ENCODE peak calls at places on chromosomes 5 and 9, in seven cellular contexts. H is heart left ventricle, Y is cardiac muscle cell, K is PC-9, O is prostate gland, C is fibroblast of lung, F is astrocyte. S is an unnamed sample.

GRCh38 chr5:177071671-177072385 is 14.9 kb upstream of the FGFR4 start:
- DNase-seq in H (peak; percentile 61), Y (peak; percentile 87), K (peak; percentile 75), O (peak; percentile 81), C (peak; percentile 90), F (peak; percentile 52), S (peak; percentile 71)

GRCh38 chr5:176796411-176796810 is 13.9 kb upstream of the UNC5A start:
- DNase-seq in H (no peak), Y (peak; percentile 6), K (no peak), O (no peak), C (no peak), F (no peak), S (peak; percentile 68)

GRCh38 chr9:136645903-136646754 is 16.6 kb upstream of the EGFL7 start:
- DNase-seq in H (peak; percentile 88), Y (peak; percentile 76), K (no peak), O (no peak), C (no peak), F (no peak), S (no peak)

GRCh38 chr9:3647652-3648051 is 121.9 kb upstream of the RFX3 start:
- DNase-seq in H (no peak), Y (no peak), K (no peak), O (no peak), C (no peak), F (no peak), S (no peak)

GRCh38 chr5:156361451-156362109 is 34.6 kb downstream of the SGCD start:
- DNase-seq in H (no peak), Y (no peak), K (no peak), O (no peak), C (peak; percentile 66), F (peak; percentile 18), S (no peak)

GRCh38 chr9:132919609-132920268 is 24.7 kb downstream of the TSC1 start:
- DNase-seq in H (no peak), Y (no peak), K (no peak), O (no peak), C (no peak), F (no peak), S (no peak)

GRCh38 chr9:107375651-107376369 is 92.7 kb downstream of the RAD23B start:
- DNase-seq in H (no peak), Y (peak; percentile 84), K (no peak), O (no peak), C (no peak), F (no peak), S (no peak)

GRCh38 chr5:76999451-76999850 is 30.8 kb upstream of the AGGF1 start:
- DNase-seq in H (no peak), Y (peak; percentile 77), K (peak; percentile 70), O (no peak), C (peak; percentile 49), F (peak; percentile 86), S (peak; percentile 68)

GRCh38 chr9:68515304-68516017 is 25.2 kb downstream of the TMEM252 start:
- DNase-seq in H (no peak), Y (peak; percentile 94), K (peak; percentile 72), O (peak; percentile 19), C (peak; percentile 97), F (no peak), S (no peak)

GRCh38 chr5:172187118-172188032 is 649 bp downstream of the STK10 start:
- DNase-seq in H (peak; percentile 64), Y (peak; percentile 71), K (peak; percentile 86), O (peak; percentile 19), C (peak; percentile 75), F (peak; percentile 69), S (peak; percentile 95)

GRCh38 chr5:177230660-177231059 is 72.9 kb downstream of the RAB24 start:
- DNase-seq in H (no peak), Y (no peak), K (no peak), O (no peak), C (no peak), F (no peak), S (no peak)

GRCh38 chr5:130514984-130515690 is 610.9 kb downstream of the CHSY3 start:
- DNase-seq in H (no peak), Y (peak; percentile 47), K (peak; percentile 78), O (no peak), C (peak; percentile 65), F (peak; percentile 93), S (peak; percentile 67)

GRCh38 chr9:32866292-32866691 is 83.0 kb downstream of the TMEM215 start:
- DNase-seq in H (no peak), Y (no peak), K (no peak), O (no peak), C (no peak), F (peak; percentile 52), S (no peak)

GRCh38 chr9:73683862-73684591 is 532.4 kb downstream of the ANXA1 start:
- DNase-seq in H (no peak), Y (peak; percentile 69), K (peak; percentile 41), O (peak; percentile 7), C (peak; percentile 39), F (peak; percentile 57), S (peak; percentile 50)

GRCh38 chr5:97618721-97619120 is 435.7 kb upstream of the RIOK2 start:
- DNase-seq in H (no peak), Y (peak; percentile 6), K (no peak), O (no peak), C (no peak), F (peak; percentile 78), S (no peak)

GRCh38 chr9:136088481-136088938 is 6.6 kb downstream of the NACC2 start:
- DNase-seq in H (no peak), Y (no peak), K (no peak), O (no peak), C (no peak), F (no peak), S (no peak)

GRCh38 chr5:79628276-79628675 is 16.0 kb downstream of the TENT2 start:
- DNase-seq in H (no peak), Y (no peak), K (no peak), O (no peak), C (no peak), F (no peak), S (no peak)

GRCh38 chr5:36070687-36071571 is 4.2 kb upstream of the UGT3A2 start:
- DNase-seq in H (no peak), Y (no peak), K (no peak), O (no peak), C (no peak), F (no peak), S (no peak)

GRCh38 chr5:180910735-180911134 is 11.8 kb downstream of the BTNL8 start:
- DNase-seq in H (no peak), Y (peak; percentile 6), K (no peak), O (no peak), C (no peak), F (no peak), S (peak; percentile 61)

GRCh38 chr9:136572003-136572595 is 26.3 kb upstream of the NOTCH1 start:
- DNase-seq in H (peak; percentile 71), Y (peak; percentile 81), K (no peak), O (no peak), C (peak; percentile 35), F (peak; percentile 70), S (no peak)

GRCh38 chr5:91318727-91319126 is 64.4 kb downstream of the ARRDC3 start:
- DNase-seq in H (no peak), Y (no peak), K (no peak), O (no peak), C (no peak), F (no peak), S (no peak)

GRCh38 chr9:28774433-28775029 is 1201.2 kb upstream of the C9orf72 start:
- DNase-seq in H (no peak), Y (peak; percentile 40), K (no peak), O (no peak), C (peak; percentile 31), F (peak; percentile 0), S (peak; percentile 29)

GRCh38 chr9:137303031-137303892 is 1.2 kb upstream of the NRARP start:
- DNase-seq in H (peak; percentile 24), Y (no peak), K (no peak), O (peak; percentile 69), C (no peak), F (no peak), S (no peak)

GRCh38 chr5:95414441-95414840 is 23.3 kb downstream of the FAM81B start:
- DNase-seq in H (no peak), Y (no peak), K (no peak), O (no peak), C (no peak), F (no peak), S (no peak)

GRCh38 chr9:120650352-120650751 is 63.9 kb downstream of the MEGF9 start:
- DNase-seq in H (no peak), Y (peak; percentile 71), K (no peak), O (peak; percentile 26), C (peak; percentile 13), F (no peak), S (peak; percentile 23)

GRCh38 chr9:715743-716400 is 125.6 kb upstream of the DMRT1 start:
- DNase-seq in H (no peak), Y (peak; percentile 26), K (no peak), O (peak; percentile 32), C (peak; percentile 61), F (peak; percentile 65), S (no peak)

GRCh38 chr9:130732131-130732530 is 38.6 kb downstream of the EXOSC2 start:
- DNase-seq in H (no peak), Y (peak; percentile 51), K (no peak), O (no peak), C (peak; percentile 18), F (peak; percentile 8), S (peak; percentile 32)
- TF ChIP-seq CTCF in H (no peak), Y (no peak), K (no peak), O (no peak), C (peak; percentile 27), F (peak; percentile 4), S (no peak)

GRCh38 chr9:21995652-21996275 is 1.2 kb downstream of the CDKN2B-AS1 start:
- DNase-seq in H (peak; percentile 40), Y (no peak), K (no peak), O (no peak), C (peak; percentile 63), F (peak; percentile 50), S (no peak)
- H3K27ac ChIP-seq in H (peak overlapping the region; percentile 79), Y (no peak overlapping the region), K (peak overlapping the region; percentile 69), O (peak overlapping the region; percentile 2), C (peak overlapping the region; percentile 98), F (peak overlapping the region; percentile 93), S (peak overlapping the region; percentile 100)

GRCh38 chr9:92293452-92294296 is at the start of gene IARS1:
- DNase-seq in H (peak; percentile 98), Y (peak; percentile 99), K (peak; percentile 94), O (peak; percentile 99), C (peak; percentile 98), F (peak; percentile 97), S (peak; percentile 100)
- TF ChIP-seq CTCF in H (peak; percentile 61), Y (peak; percentile 35), K (no peak), O (peak; percentile 14), C (peak; percentile 37), F (peak; percentile 20), S (peak; percentile 55)

GRCh38 chr5:6486074-6486473 is 37.4 kb downstream of the UBE2QL1 start:
- DNase-seq in H (no peak), Y (no peak), K (no peak), O (no peak), C (no peak), F (no peak), S (no peak)

GRCh38 chr5:6485441-6485840 is 36.8 kb downstream of the UBE2QL1 start:
- DNase-seq in H (no peak), Y (no peak), K (no peak), O (no peak), C (no peak), F (no peak), S (no peak)

GRCh38 chr5:6483880-6484382 is 35.3 kb downstream of the UBE2QL1 start:
- DNase-seq in H (no peak), Y (no peak), K (no peak), O (no peak), C (no peak), F (no peak), S (no peak)

GRCh38 chr5:6484446-6484845 is 35.8 kb downstream of the UBE2QL1 start:
- DNase-seq in H (no peak), Y (no peak), K (no peak), O (no peak), C (no peak), F (no peak), S (no peak)

GRCh38 chr5:6484899-6485298 is 36.2 kb downstream of the UBE2QL1 start:
- DNase-seq in H (no peak), Y (no peak), K (no peak), O (no peak), C (no peak), F (no peak), S (no peak)
- H3K27ac ChIP-seq in H (no peak overlapping the region), Y (no peak overlapping the region), K (no peak overlapping the region), O (no peak overlapping the region), C (no peak overlapping the region), F (no peak overlapping the region), S (no peak overlapping the region)